ENCODE peak calls at places on chromosomes 11 and 22, in five cellular contexts. F, C, L, N and K are unnamed samples.

GRCh38 chr11:125223901-125224331 is 59.4 kb downstream of the PKNOX2 start:
- DNase-seq in F (no peak), C (no peak), L (no peak), N (no peak), K (no peak)

GRCh38 chr11:12900496-12900895 is 108.6 kb upstream of the RASSF10 start:
- DNase-seq in F (peak; percentile 40), C (peak; percentile 50), L (no peak), N (no peak), K (no peak)

GRCh38 chr22:39723899-39724351 is 153.4 kb downstream of the CACNA1I start:
- DNase-seq in F (peak; percentile 6), C (no peak), L (peak; percentile 25), N (no peak), K (peak; percentile 9)

GRCh38 chr11:130782361-130783221 is 133.7 kb downstream of the SNX19 start:
- DNase-seq in F (no peak), C (peak; percentile 66), L (no peak), N (peak; percentile 27), K (no peak)

GRCh38 chr11:130246719-130247118 is 68.0 kb downstream of the ZBTB44 start:
- DNase-seq in F (no peak), C (no peak), L (no peak), N (no peak), K (no peak)

GRCh38 chr11:96049426-96049825 is 125.5 kb upstream of the MTMR2 start:
- DNase-seq in F (no peak), C (no peak), L (no peak), N (no peak), K (no peak)

GRCh38 chr11:86955111-86955673 is at the start of gene FZD4:
- DNase-seq in F (peak; percentile 76), C (peak; percentile 88), L (peak; percentile 93), N (peak; percentile 95), K (peak; percentile 77)

GRCh38 chr11:42473116-42473515 is 838.7 kb upstream of the API5 start:
- DNase-seq in F (no peak), C (no peak), L (no peak), N (no peak), K (no peak)

GRCh38 chr22:35425971-35426800 is 26.2 kb downstream of the MCM5 start:
- DNase-seq in F (no peak), C (no peak), L (no peak), N (peak; percentile 70), K (no peak)

GRCh38 chr11:64305691-64306562 is 603 bp downstream of the ESRRA start:
- DNase-seq in F (peak; percentile 77), C (peak; percentile 52), L (peak; percentile 89), N (peak; percentile 85), K (no peak)

DNA sequence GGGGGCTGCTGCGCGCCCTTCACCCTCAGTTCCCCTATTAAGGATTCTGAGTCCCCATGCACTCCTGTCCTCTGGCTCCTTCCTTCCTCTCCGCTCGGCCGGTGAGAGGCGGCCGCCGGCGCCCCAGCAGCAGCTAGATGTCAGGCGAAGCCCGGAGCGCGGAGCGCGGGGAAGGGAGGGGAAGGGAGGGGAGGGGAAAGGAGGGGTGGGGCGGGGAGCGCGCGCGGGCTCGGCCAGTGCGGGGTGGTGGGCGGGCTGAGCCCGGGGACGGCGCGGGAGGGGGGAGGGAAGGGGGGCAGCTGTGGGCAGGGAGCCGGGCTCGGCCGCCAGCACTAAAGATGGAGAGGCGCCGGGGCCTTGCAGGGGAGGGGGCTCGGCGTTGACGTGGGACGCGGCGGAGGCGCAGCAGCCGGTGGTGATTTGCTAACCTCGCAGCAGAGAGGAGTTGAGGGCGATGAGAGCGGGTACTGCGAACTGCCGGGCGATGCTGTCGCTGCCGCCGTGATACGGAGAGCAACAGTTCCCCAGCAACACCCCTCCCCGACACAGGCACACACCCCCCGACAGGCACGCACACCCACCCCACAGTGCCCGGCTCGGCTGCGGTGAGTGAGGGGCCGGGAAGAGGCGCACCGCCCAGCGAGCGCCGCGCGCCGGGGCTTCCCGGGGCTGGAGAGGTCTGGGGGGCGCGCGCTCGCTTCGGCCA is at the start of gene ZBTB16:
- DNase-seq in F (no peak), C (peak; percentile 83), L (peak; percentile 86), N (peak; percentile 92), K (peak; percentile 90)
- TF ChIP-seq POLR2AphosphoS5 in F (no peak), C (peak; percentile 75), L (peak; percentile 88), N (peak; percentile 36), K (peak; percentile 60)

DNA sequence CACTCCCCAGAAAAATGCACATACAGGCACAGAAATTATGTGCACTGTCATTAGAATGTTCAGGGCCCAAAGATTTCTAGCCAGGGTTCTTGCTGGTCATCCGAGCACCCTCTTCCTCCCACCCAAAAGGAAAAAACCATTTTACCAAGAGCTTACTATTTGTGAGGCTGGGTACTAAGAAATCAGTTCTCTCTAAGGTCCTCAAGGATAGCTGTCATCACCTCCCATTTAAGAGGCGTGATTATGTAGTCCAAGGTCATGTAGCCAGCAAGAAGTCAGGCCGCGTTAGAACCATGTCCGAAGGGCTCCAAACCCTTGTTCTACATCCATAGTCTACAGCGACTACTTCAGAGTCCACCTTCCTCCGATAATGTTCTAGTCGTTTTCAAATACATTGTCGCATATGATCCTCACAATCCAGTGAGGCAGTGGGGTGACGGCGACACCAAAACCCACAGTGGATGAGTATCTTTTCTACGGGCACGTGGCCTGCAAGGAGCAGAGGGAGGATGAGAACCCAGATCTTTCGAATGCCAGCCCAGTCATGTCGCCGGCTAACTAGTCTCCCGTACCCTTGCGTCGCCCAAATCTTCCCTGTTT is 634 bp downstream of the TIMM8B start:
- DNase-seq in F (no peak), C (no peak), L (no peak), N (peak; percentile 43), K (no peak)
- TF ChIP-seq POLR2AphosphoS5 in F (no peak), C (no peak), L (no peak), N (no peak), K (no peak)

GRCh38 chr11:2703487-2704141 is 3.8 kb upstream of the KCNQ1OT1 start:
- DNase-seq in F (no peak), C (no peak), L (no peak), N (peak; percentile 34), K (no peak)
- TF ChIP-seq POLR2AphosphoS5 in F (no peak), C (no peak), L (no peak), N (no peak), K (no peak)

DNA sequence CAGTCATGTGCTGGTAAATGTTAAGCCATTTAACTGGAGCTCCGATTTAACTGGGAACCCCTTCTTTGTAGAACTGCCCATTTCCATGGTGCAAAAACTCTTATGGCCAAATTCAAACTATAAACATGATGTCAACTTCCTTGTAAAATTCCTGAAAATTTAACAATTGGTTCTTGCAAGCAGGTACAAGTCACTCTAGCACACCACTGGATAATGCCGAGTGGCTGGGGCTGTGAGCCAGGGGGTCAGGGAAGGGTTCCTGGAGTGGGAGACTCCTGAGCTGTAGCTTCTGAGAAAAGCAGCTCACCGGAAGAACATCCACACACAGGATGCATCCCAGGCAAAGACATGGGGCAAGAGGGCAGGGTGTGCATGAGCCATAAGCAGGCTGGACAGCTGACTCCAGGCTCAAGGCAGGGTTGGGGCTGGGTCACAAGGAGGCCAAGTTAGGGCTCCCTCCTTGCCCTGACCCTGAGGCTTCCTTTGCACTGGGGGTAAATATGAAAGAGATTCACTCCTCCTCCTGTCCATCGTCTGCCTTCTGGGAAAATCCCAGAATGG is 18.2 kb downstream of the P2RY2 start:
- DNase-seq in F (no peak), C (no peak), L (no peak), N (no peak), K (no peak)
- TF ChIP-seq POLR2AphosphoS5 in F (no peak), C (no peak), L (no peak), N (no peak), K (no peak)

DNA sequence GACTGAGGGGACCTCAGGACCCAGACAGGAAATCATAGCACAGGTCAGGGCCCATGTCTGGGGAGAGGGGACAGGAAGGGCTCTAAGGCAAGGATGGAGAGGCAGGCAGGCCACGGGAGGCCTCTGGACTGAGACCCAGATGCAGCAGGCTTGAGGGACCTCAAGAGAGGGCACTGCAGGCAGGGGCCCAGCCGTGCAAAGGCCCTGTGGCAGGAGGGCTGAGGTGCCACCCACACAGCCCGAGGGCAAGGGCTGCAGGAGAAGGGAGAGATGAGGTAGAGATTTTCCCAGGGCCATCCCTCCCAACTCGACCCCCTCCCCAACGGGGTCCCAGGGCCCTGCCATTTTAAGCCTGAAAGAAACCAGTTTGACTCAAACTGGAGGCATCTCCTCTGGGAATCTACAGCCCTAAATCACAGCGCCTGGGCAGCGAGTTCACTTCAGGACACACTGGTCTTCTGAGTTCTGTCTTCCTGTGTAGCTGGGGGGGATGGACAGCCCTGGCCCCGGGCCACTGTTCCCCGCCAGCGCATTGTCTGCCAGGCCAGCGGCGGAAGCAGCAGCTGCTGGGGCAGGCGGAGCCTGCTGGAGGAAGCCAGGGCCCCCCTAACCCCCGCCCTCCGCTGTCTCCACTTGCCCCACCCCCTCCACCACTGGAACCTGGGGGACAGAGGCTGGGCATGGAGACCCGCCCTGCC is 20.3 kb upstream of the WNT7B start:
- DNase-seq in F (no peak), C (peak; percentile 98), L (peak; percentile 63), N (peak; percentile 37), K (peak; percentile 75)
- TF ChIP-seq POLR2AphosphoS5 in F (no peak), C (peak; percentile 91), L (peak; percentile 73), N (no peak), K (peak; percentile 43)

GRCh38 chr22:21000215-21000986 is 1.5 kb downstream of the THAP7 start:
- DNase-seq in F (no peak), C (no peak), L (no peak), N (no peak), K (no peak)

GRCh38 chr22:20999350-21000214 is 2.3 kb downstream of the THAP7 start:
- DNase-seq in F (no peak), C (no peak), L (no peak), N (no peak), K (no peak)

GRCh38 chr22:20996598-20997535 is 5.1 kb downstream of the THAP7 start:
- DNase-seq in F (no peak), C (no peak), L (no peak), N (no peak), K (no peak)

GRCh38 chr22:20997536-20998257 is 4.2 kb downstream of the THAP7 start:
- DNase-seq in F (no peak), C (no peak), L (no peak), N (no peak), K (no peak)

GRCh38 chr22:20998411-20999336 is 3.2 kb downstream of the THAP7 start:
- DNase-seq in F (no peak), C (no peak), L (no peak), N (no peak), K (no peak)
- TF ChIP-seq POLR2AphosphoS5 in F (peak; percentile 53), C (no peak), L (no peak), N (peak; percentile 10), K (no peak)

GRCh38 chr11:1652778-1653540 is 23.4 kb downstream of the KRTAP5-5 start:
- DNase-seq in F (peak; percentile 35), C (peak; percentile 44), L (peak; percentile 83), N (peak; percentile 84), K (peak; percentile 48)
- TF ChIP-seq POLR2AphosphoS5 in F (no peak), C (no peak), L (no peak), N (no peak), K (no peak)